ENCODE peak calls at places on chromosomes 3 and 15, in nine cellular contexts. O is keratinocyte, R is GM13977, S is mesothelial cell of epicardium, D is AG04449, V is cardiac fibroblast, N is cardiac muscle cell, Z is GM10248, Y is epithelial cell of esophagus. G is an unnamed sample.

GRCh38 chr3:18446067-18446793 is 21.1 kb upstream of the SATB1 start:
- DNase-seq in O (no peak), N (peak; percentile 2), R (peak; percentile 8), Y (no peak), S (no peak), Z (no peak), D (no peak), V (no peak), G (no peak)

GRCh38 chr15:35019401-35020327 is 31.6 kb upstream of the ZNF770 start:
- DNase-seq in N (no peak), S (no peak), Z (no peak), D (no peak), Y (peak; percentile 44), R (no peak), O (peak; percentile 21), V (peak; percentile 32), G (no peak)

GRCh38 chr3:51994530-51994929 is 1.2 kb downstream of the RPL29 start:
- DNase-seq in D (no peak), Z (no peak), S (no peak), N (no peak), R (no peak), Y (no peak), O (no peak), V (no peak), G (no peak)

GRCh38 chr3:56930706-56931105 is 129.0 kb upstream of the ARHGEF3 start:
- DNase-seq in Z (no peak), O (peak; percentile 40), Y (peak; percentile 87), R (no peak), S (no peak), V (peak; percentile 59), N (no peak), D (no peak), G (no peak)

GRCh38 chr15:33200444-33200843 is 5.9 kb upstream of the FMN1 start:
- DNase-seq in D (no peak), Z (no peak), Y (peak; percentile 22), O (no peak), N (no peak), S (no peak), R (no peak), V (no peak), G (no peak)

GRCh38 chr15:100001405-100001804 is 268.2 kb upstream of the LYSMD4 start:
- DNase-seq in O (no peak), R (no peak), D (no peak), Y (no peak), V (no peak), S (no peak), Z (no peak), N (no peak), G (no peak)

GRCh38 chr3:85801955-85802354 is 843.2 kb downstream of the CADM2 start:
- DNase-seq in Z (no peak), D (no peak), N (peak; percentile 35), V (no peak), Y (peak; percentile 52), S (no peak), O (no peak), R (no peak), G (no peak)

GRCh38 chr15:97502038-97502437 is 458.5 kb upstream of the ARRDC4 start:
- DNase-seq in R (no peak), O (no peak), S (no peak), Y (peak; percentile 82), N (no peak), Z (no peak), D (no peak), V (peak; percentile 78), G (no peak)

GRCh38 chr15:61749169-61749568 is 311.1 kb downstream of the VPS13C start:
- DNase-seq in Y (peak; percentile 97), S (no peak), N (no peak), R (no peak), O (peak; percentile 80), Z (no peak), V (no peak), D (no peak), G (no peak)

GRCh38 chr15:61750271-61751084 is 309.8 kb downstream of the VPS13C start:
- DNase-seq in Z (no peak), N (no peak), R (no peak), Y (peak; percentile 60), D (no peak), O (no peak), S (no peak), V (no peak), G (no peak)

GRCh38 chr15:61752001-61752400 is 308.2 kb downstream of the VPS13C start:
- DNase-seq in O (no peak), Y (no peak), S (no peak), D (no peak), V (no peak), Z (no peak), R (no peak), N (no peak), G (no peak)

GRCh38 chr15:61755461-61755860 is 304.8 kb downstream of the VPS13C start:
- DNase-seq in O (no peak), Y (no peak), Z (no peak), D (no peak), S (no peak), V (no peak), R (no peak), N (no peak), G (no peak)

DNA sequence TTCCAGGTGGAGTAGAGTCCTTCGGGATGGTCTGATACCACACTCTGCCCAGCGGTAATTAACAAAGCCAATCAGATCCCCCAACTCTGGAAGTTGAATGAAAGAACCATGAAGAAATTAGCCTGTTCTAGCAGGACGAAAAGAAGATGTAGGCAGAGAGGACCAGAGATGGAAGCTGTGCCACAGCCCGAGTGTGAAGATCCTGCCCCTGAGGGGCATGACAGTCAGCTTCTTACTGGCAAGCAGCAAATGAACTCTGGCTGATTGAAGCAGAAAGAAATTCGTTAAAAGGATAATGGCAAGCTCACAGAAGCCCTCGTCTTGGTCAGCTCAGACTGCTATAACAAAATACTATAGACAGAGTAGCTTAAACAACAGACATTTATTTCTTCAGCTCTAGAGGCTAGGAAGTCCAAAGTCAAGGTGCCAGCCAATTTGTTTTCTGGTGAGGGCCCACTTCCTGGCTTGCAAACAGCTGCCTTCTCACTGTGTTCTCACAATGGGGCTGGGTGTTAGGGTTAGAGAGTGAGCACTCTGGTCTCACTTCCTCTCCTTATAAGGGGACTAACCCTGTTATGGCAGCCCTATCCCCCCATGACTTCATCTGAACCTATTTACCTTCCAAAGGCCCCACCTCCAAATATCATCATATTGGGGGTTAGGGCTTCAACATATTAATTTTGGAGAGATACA is 307.1 kb downstream of the VPS13C start:
- DNase-seq in S (no peak), N (no peak), O (no peak), V (no peak), D (no peak), Y (no peak), Z (no peak), R (no peak), G (no peak)
- TF ChIP-seq CTCF in S (no peak), N (no peak), O (no peak), V (no peak), D (no peak), Y (no peak), Z (no peak), R (no peak), G (no peak)

GRCh38 chr15:74174216-74174965 is 881 bp downstream of the ISLR start:
- DNase-seq in V (no peak), D (no peak), Y (no peak), Z (no peak), N (no peak), R (no peak), O (no peak), S (peak; percentile 15), G (peak; percentile 41)
- TF ChIP-seq CTCF in V (no peak), D (no peak), Y (no peak), Z (no peak), N (no peak), R (no peak), O (no peak), S (no peak), G (no peak)

DNA sequence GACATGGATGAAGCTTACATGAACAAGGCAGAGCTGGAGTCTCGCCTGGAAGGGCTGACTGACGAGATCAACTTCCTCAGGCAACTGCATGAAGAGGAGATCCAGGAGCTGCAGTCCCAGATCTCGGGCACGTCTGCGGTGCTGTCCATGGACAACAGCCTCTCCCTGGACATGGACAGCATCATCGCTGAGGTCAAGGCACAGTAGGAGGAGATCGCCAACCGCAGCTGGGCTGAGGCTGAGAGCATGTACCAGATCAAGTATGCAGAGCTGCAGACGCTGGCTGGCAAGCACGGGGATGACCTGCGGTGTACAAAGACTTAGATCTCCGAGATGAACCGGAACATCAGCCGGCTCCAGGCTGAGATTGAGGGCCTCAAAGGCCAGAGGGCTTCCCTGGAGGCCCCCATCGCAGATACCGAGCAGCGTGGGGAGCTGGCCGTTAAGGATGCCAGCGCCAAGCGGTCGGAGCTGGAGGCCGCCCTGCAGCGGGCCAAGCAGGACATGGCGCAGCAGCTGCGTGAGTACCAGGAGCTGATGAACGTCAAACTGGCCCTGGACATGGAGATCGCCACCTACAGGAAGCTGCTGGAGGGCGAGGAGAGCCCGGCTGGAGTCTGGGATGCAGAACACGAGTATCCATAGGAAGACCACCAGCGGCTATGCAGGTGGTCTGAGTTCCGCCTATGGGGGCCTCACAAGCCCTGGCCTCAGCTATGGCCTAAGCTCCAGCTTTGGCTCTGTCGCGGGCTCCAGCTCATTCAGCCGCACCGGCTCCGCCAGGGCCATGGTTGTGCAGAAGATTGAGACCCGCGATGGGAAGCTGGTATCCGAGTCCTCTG is 77.6 kb downstream of the CLDN11 start:
- DNase-seq in Y (no peak), O (no peak), N (no peak), Z (no peak), R (no peak), D (no peak), V (no peak), S (no peak), G (no peak)
- TF ChIP-seq CTCF in Y (no peak), O (no peak), N (peak; percentile 14), Z (no peak), R (no peak), D (no peak), V (peak; percentile 12), S (no peak), G (no peak)

GRCh38 chr15:77898811-77899730 is 178.4 kb downstream of the TBC1D2B start:
- DNase-seq in R (no peak), V (no peak), S (no peak), N (no peak), O (no peak), Y (no peak), D (no peak), Z (no peak), G (no peak)

GRCh38 chr15:77901251-77901881 is 176.1 kb downstream of the TBC1D2B start:
- DNase-seq in Y (no peak), Z (no peak), S (no peak), D (no peak), R (no peak), O (no peak), V (no peak), N (no peak), G (no peak)

GRCh38 chr15:77904436-77904821 is 173.1 kb downstream of the TBC1D2B start:
- DNase-seq in V (no peak), Z (no peak), D (no peak), Y (no peak), R (no peak), S (no peak), N (no peak), O (no peak), G (no peak)

GRCh38 chr15:77904901-77905300 is 172.6 kb downstream of the TBC1D2B start:
- DNase-seq in S (no peak), O (no peak), D (no peak), Z (no peak), V (no peak), N (no peak), R (no peak), Y (no peak), G (no peak)

DNA sequence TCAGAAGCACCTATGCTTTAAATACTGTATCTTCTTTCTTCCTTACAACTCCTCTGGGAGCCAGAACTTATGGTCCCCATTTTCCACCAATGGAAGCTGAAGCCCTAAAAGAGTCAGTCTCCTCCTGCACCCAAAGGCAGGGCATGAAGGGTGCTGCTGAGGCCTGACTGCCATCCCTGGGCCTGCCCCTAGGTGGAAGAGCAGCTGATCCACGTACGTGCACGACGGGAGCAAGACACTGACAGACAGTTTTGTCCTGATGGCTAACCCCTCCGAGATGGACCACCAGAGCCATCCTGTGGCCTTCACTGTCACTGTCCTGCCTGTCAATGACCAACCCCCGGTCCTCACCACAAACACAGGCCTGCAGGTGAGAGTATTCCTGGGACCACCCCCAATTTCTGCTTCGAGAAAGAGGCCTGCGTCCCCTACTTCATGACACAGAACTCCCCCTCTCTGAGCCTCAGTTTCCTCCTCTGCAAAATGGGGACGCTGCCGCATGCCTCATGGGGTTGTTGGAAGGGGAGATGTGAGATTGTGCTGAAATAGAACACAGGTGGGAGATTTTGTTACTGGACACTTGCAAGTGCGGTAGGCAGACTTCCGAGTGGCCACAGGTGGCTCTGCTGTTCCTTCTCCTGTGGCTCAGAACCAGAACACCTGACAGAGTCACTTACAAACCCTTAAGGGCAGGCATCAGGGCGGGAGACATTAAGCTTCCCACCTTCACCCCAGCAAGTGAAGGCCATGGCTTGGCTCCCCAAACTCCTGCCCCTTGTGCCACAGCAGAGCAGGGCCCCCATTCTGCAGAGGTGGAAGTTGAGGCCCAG is 175.4 kb downstream of the TBC1D2B start:
- DNase-seq in Z (no peak), N (peak; percentile 14), O (no peak), V (no peak), Y (peak; percentile 11), S (no peak), D (no peak), R (no peak), G (no peak)
- TF ChIP-seq CTCF in Z (no peak), N (peak; percentile 16), O (peak; percentile 23), V (peak; percentile 10), Y (peak; percentile 27), S (peak; percentile 44), D (peak; percentile 21), R (no peak), G (no peak)

G was measured in left ventricle myocardium inferior.